ENCODE peak calls at places on chromosomes 5 and 9, in six cellular contexts. One of them, this sample, is unnamed.

GRCh38 chr5:53607896-53608295 is 47.5 kb downstream of the NDUFS4 start:
- DNase-seq in fibroblast of lung: peak; percentile 33
- DNase-seq in choroid plexus epithelial cell: peak; percentile 26
- DNase-seq in HCT116: no peak
- DNase-seq in osteocyte: no peak
- DNase-seq in dorsolateral prefrontal cortex: no peak
- DNase-seq in this sample: no peak

GRCh38 chr9:109737295-109737694 is 42.7 kb upstream of the PALM2AKAP2 start:
- DNase-seq in fibroblast of lung: no peak
- DNase-seq in choroid plexus epithelial cell: no peak
- DNase-seq in HCT116: no peak
- DNase-seq in osteocyte: no peak
- DNase-seq in dorsolateral prefrontal cortex: no peak
- DNase-seq in this sample: no peak

GRCh38 chr5:137743031-137743640 is 7.2 kb upstream of the KLHL3 start:
- DNase-seq in fibroblast of lung: peak; percentile 62
- DNase-seq in choroid plexus epithelial cell: peak; percentile 90
- DNase-seq in HCT116: peak; percentile 59
- DNase-seq in osteocyte: no peak
- DNase-seq in dorsolateral prefrontal cortex: peak; percentile 44
- DNase-seq in this sample: peak; percentile 53

GRCh38 chr5:33894566-33894965 is 2.8 kb upstream of the ADAMTS12 start:
- DNase-seq in fibroblast of lung: peak; percentile 89
- DNase-seq in choroid plexus epithelial cell: peak; percentile 66
- DNase-seq in HCT116: no peak
- DNase-seq in osteocyte: no peak
- DNase-seq in dorsolateral prefrontal cortex: no peak
- DNase-seq in this sample: no peak

GRCh38 chr5:168991311-168991710 is 309.6 kb downstream of the SLIT3 start:
- DNase-seq in fibroblast of lung: no peak
- DNase-seq in choroid plexus epithelial cell: no peak
- DNase-seq in HCT116: no peak
- DNase-seq in osteocyte: no peak
- DNase-seq in dorsolateral prefrontal cortex: no peak
- DNase-seq in this sample: no peak

GRCh38 chr5:138953370-138954256 is 78.5 kb upstream of the LRRTM2 start:
- DNase-seq in fibroblast of lung: peak; percentile 72
- DNase-seq in choroid plexus epithelial cell: peak; percentile 70
- DNase-seq in HCT116: no peak
- DNase-seq in osteocyte: no peak
- DNase-seq in dorsolateral prefrontal cortex: peak; percentile 94
- DNase-seq in this sample: peak; percentile 59

GRCh38 chr9:123131258-123131657 is 97.8 kb downstream of the GPR21 start:
- DNase-seq in fibroblast of lung: peak; percentile 84
- DNase-seq in choroid plexus epithelial cell: peak; percentile 81
- DNase-seq in HCT116: no peak
- DNase-seq in osteocyte: no peak
- DNase-seq in dorsolateral prefrontal cortex: no peak
- DNase-seq in this sample: no peak

GRCh38 chr9:81032030-81032572 is 657.2 kb downstream of the TLE1 start:
- DNase-seq in fibroblast of lung: peak; percentile 95
- DNase-seq in choroid plexus epithelial cell: peak; percentile 96
- DNase-seq in HCT116: no peak
- DNase-seq in osteocyte: no peak
- DNase-seq in dorsolateral prefrontal cortex: peak; percentile 71
- DNase-seq in this sample: no peak

GRCh38 chr9:81266674-81267073 is 422.7 kb downstream of the TLE1 start:
- DNase-seq in fibroblast of lung: peak; percentile 80
- DNase-seq in choroid plexus epithelial cell: peak; percentile 70
- DNase-seq in HCT116: peak; percentile 0
- DNase-seq in osteocyte: no peak
- DNase-seq in dorsolateral prefrontal cortex: no peak
- DNase-seq in this sample: no peak

GRCh38 chr9:96674914-96675538 is 19.9 kb upstream of the PRXL2C start:
- DNase-seq in fibroblast of lung: peak; percentile 78
- DNase-seq in choroid plexus epithelial cell: peak; percentile 65
- DNase-seq in HCT116: peak; percentile 81
- DNase-seq in osteocyte: no peak
- DNase-seq in dorsolateral prefrontal cortex: no peak
- DNase-seq in this sample: no peak

GRCh38 chr9:72363908-72364678 is 915 bp downstream of the ZFAND5 start:
- DNase-seq in fibroblast of lung: peak; percentile 72
- DNase-seq in choroid plexus epithelial cell: peak; percentile 69
- DNase-seq in HCT116: no peak
- DNase-seq in osteocyte: peak; percentile 85
- DNase-seq in dorsolateral prefrontal cortex: peak; percentile 41
- DNase-seq in this sample: peak; percentile 84

GRCh38 chr9:16974436-16974835 is 104.0 kb upstream of the BNC2 start:
- DNase-seq in fibroblast of lung: no peak
- DNase-seq in choroid plexus epithelial cell: no peak
- DNase-seq in HCT116: no peak
- DNase-seq in osteocyte: no peak
- DNase-seq in dorsolateral prefrontal cortex: no peak
- DNase-seq in this sample: no peak
- TF ChIP-seq CTCF in fibroblast of lung: no peak
- TF ChIP-seq CTCF in choroid plexus epithelial cell: no peak
- TF ChIP-seq CTCF in HCT116: no peak
- TF ChIP-seq CTCF in osteocyte: no peak
- TF ChIP-seq CTCF in dorsolateral prefrontal cortex: no peak
- TF ChIP-seq CTCF in this sample: no peak

GRCh38 chr5:75331095-75332090 is 5.6 kb upstream of the HMGCR start:
- DNase-seq in fibroblast of lung: no peak
- DNase-seq in choroid plexus epithelial cell: no peak
- DNase-seq in HCT116: no peak
- DNase-seq in osteocyte: no peak
- DNase-seq in dorsolateral prefrontal cortex: no peak
- DNase-seq in this sample: no peak
- TF ChIP-seq CTCF in fibroblast of lung: no peak
- TF ChIP-seq CTCF in choroid plexus epithelial cell: peak; percentile 10
- TF ChIP-seq CTCF in HCT116: peak; percentile 30
- TF ChIP-seq CTCF in osteocyte: no peak
- TF ChIP-seq CTCF in dorsolateral prefrontal cortex: no peak
- TF ChIP-seq CTCF in this sample: no peak

GRCh38 chr5:132477784-132478497 is 12.6 kb downstream of the IRF1 start:
- DNase-seq in fibroblast of lung: no peak
- DNase-seq in choroid plexus epithelial cell: no peak
- DNase-seq in HCT116: no peak
- DNase-seq in osteocyte: no peak
- DNase-seq in dorsolateral prefrontal cortex: no peak
- DNase-seq in this sample: no peak
- TF ChIP-seq CTCF in fibroblast of lung: no peak
- TF ChIP-seq CTCF in choroid plexus epithelial cell: no peak
- TF ChIP-seq CTCF in HCT116: no peak
- TF ChIP-seq CTCF in osteocyte: no peak
- TF ChIP-seq CTCF in dorsolateral prefrontal cortex: no peak
- TF ChIP-seq CTCF in this sample: no peak

GRCh38 chr9:132903574-132904495 is 25.1 kb downstream of the SPACA9 start:
- DNase-seq in fibroblast of lung: no peak
- DNase-seq in choroid plexus epithelial cell: peak; percentile 74
- DNase-seq in HCT116: no peak
- DNase-seq in osteocyte: no peak
- DNase-seq in dorsolateral prefrontal cortex: no peak
- DNase-seq in this sample: no peak
- TF ChIP-seq CTCF in fibroblast of lung: no peak
- TF ChIP-seq CTCF in choroid plexus epithelial cell: no peak
- TF ChIP-seq CTCF in HCT116: no peak
- TF ChIP-seq CTCF in osteocyte: no peak
- TF ChIP-seq CTCF in dorsolateral prefrontal cortex: no peak
- TF ChIP-seq CTCF in this sample: no peak

DNA sequence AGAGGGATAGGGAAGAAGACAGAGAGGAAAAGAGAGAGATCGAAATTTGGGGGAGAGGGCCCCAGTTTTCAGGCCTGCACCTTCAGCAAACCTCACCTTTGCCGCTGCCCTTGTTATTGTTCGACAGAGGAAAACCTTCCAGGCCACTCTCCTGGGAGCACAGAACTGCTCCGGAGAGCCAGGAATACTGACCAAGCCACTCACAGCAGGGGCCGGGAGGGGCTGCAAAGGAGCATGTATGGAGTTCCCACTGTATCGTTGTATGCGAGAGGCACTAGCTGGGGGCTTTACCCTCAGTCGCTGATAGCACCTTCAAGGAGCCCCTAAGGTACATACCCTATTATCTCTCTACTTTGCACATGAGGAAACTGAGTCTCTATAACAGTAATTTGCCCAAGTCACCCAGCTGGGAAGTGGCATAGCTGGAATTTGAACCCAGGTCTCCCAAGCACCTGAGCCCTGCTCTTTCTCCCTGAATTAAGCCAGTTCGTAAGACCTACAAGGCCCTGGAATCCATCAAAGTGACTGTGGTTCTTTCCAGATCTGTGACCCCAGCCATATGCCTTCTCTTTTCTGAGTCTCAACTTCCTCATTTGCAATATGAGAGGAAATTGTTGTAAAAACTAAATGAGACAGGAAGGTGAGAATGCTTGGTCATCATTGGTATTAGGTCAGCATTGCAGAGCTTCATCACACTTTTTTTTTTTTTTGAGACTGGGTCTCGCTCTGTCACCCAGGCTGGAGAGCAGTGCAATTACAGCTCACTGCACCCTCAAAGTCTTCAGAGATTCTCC is 21.0 kb upstream of the FOXE1 start:
- DNase-seq in fibroblast of lung: no peak
- DNase-seq in choroid plexus epithelial cell: no peak
- DNase-seq in HCT116: no peak
- DNase-seq in osteocyte: peak; percentile 75
- DNase-seq in dorsolateral prefrontal cortex: no peak
- DNase-seq in this sample: no peak
- TF ChIP-seq CTCF in fibroblast of lung: no peak
- TF ChIP-seq CTCF in choroid plexus epithelial cell: no peak
- TF ChIP-seq CTCF in HCT116: no peak
- TF ChIP-seq CTCF in osteocyte: no peak
- TF ChIP-seq CTCF in dorsolateral prefrontal cortex: no peak
- TF ChIP-seq CTCF in this sample: no peak

GRCh38 chr9:87667164-87667738 is 58.7 kb upstream of the CTSL start:
- DNase-seq in fibroblast of lung: no peak
- DNase-seq in choroid plexus epithelial cell: no peak
- DNase-seq in HCT116: peak; percentile 23
- DNase-seq in osteocyte: no peak
- DNase-seq in dorsolateral prefrontal cortex: no peak
- DNase-seq in this sample: no peak
- TF ChIP-seq CTCF in fibroblast of lung: peak; percentile 18
- TF ChIP-seq CTCF in choroid plexus epithelial cell: peak; percentile 34
- TF ChIP-seq CTCF in HCT116: peak; percentile 52
- TF ChIP-seq CTCF in osteocyte: peak; percentile 51
- TF ChIP-seq CTCF in dorsolateral prefrontal cortex: peak; percentile 15
- TF ChIP-seq CTCF in this sample: peak; percentile 30

GRCh38 chr9:117156150-117156688 is 258.6 kb downstream of the ASTN2 start:
- DNase-seq in fibroblast of lung: no peak
- DNase-seq in choroid plexus epithelial cell: no peak
- DNase-seq in HCT116: no peak
- DNase-seq in osteocyte: no peak
- DNase-seq in dorsolateral prefrontal cortex: no peak
- DNase-seq in this sample: no peak

GRCh38 chr9:117164512-117164911 is 250.3 kb downstream of the ASTN2 start:
- DNase-seq in fibroblast of lung: no peak
- DNase-seq in choroid plexus epithelial cell: no peak
- DNase-seq in HCT116: no peak
- DNase-seq in osteocyte: no peak
- DNase-seq in dorsolateral prefrontal cortex: no peak
- DNase-seq in this sample: no peak

GRCh38 chr9:117156771-117157535 is 257.9 kb downstream of the ASTN2 start:
- DNase-seq in fibroblast of lung: no peak
- DNase-seq in choroid plexus epithelial cell: no peak
- DNase-seq in HCT116: no peak
- DNase-seq in osteocyte: no peak
- DNase-seq in dorsolateral prefrontal cortex: no peak
- DNase-seq in this sample: no peak

GRCh38 chr9:117160254-117160653 is 254.6 kb downstream of the ASTN2 start:
- DNase-seq in fibroblast of lung: no peak
- DNase-seq in choroid plexus epithelial cell: peak; percentile 8
- DNase-seq in HCT116: no peak
- DNase-seq in osteocyte: no peak
- DNase-seq in dorsolateral prefrontal cortex: no peak
- DNase-seq in this sample: no peak
- TF ChIP-seq CTCF in fibroblast of lung: no peak
- TF ChIP-seq CTCF in choroid plexus epithelial cell: no peak
- TF ChIP-seq CTCF in HCT116: no peak
- TF ChIP-seq CTCF in osteocyte: no peak
- TF ChIP-seq CTCF in dorsolateral prefrontal cortex: no peak
- TF ChIP-seq CTCF in this sample: no peak

GRCh38 chr5:7916171-7916804 is 47.3 kb downstream of the MTRR start:
- DNase-seq in fibroblast of lung: peak; percentile 19
- DNase-seq in choroid plexus epithelial cell: no peak
- DNase-seq in HCT116: no peak
- DNase-seq in osteocyte: no peak
- DNase-seq in dorsolateral prefrontal cortex: no peak
- DNase-seq in this sample: no peak
- TF ChIP-seq CTCF in fibroblast of lung: no peak
- TF ChIP-seq CTCF in choroid plexus epithelial cell: no peak
- TF ChIP-seq CTCF in HCT116: no peak
- TF ChIP-seq CTCF in osteocyte: no peak
- TF ChIP-seq CTCF in dorsolateral prefrontal cortex: no peak
- TF ChIP-seq CTCF in this sample: no peak

GRCh38 chr9:17824191-17824926 is 245.5 kb downstream of the SH3GL2 start:
- DNase-seq in fibroblast of lung: peak; percentile 43
- DNase-seq in choroid plexus epithelial cell: peak; percentile 7
- DNase-seq in HCT116: no peak
- DNase-seq in osteocyte: no peak
- DNase-seq in dorsolateral prefrontal cortex: no peak
- DNase-seq in this sample: no peak
- TF ChIP-seq CTCF in fibroblast of lung: no peak
- TF ChIP-seq CTCF in choroid plexus epithelial cell: no peak
- TF ChIP-seq CTCF in HCT116: no peak
- TF ChIP-seq CTCF in osteocyte: peak; percentile 22
- TF ChIP-seq CTCF in dorsolateral prefrontal cortex: no peak
- TF ChIP-seq CTCF in this sample: no peak

DNA sequence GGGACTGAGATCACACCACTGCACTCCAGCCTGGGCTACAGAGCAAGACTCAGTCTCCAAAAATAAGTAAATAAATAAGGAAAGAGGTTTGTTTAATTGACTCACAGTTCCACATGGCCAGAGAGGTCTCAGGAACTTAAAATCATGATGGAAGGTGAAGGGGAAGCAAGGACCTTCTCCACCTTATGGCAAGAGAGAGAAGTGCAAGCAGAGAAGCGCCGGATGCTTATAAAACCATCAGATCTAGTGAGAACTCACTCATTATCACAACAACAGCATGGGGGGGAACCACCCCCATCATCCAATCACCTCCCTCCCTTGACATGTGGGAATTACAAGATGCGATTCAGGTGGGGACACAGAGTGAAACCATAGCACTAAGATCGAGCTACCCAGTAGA is 22.8 kb upstream of the RGMB start:
- DNase-seq in fibroblast of lung: no peak
- DNase-seq in choroid plexus epithelial cell: peak; percentile 58
- DNase-seq in HCT116: no peak
- DNase-seq in osteocyte: no peak
- DNase-seq in dorsolateral prefrontal cortex: no peak
- DNase-seq in this sample: no peak
- TF ChIP-seq CTCF in fibroblast of lung: peak; percentile 36
- TF ChIP-seq CTCF in choroid plexus epithelial cell: peak; percentile 69
- TF ChIP-seq CTCF in HCT116: peak; percentile 59
- TF ChIP-seq CTCF in osteocyte: peak; percentile 33
- TF ChIP-seq CTCF in dorsolateral prefrontal cortex: no peak
- TF ChIP-seq CTCF in this sample: no peak